ENCODE peak calls at places on chromosome 12, in seven cellular contexts. Q is cardiac fibroblast, I is uterus, V is upper lobe of right lung, C is IMR-90, T is endothelial cell, B is pancreas. S is an unnamed sample.

GRCh38 chr12:50634379-50634778 is 129.5 kb upstream of the ATF1 start:
- DNase-seq in Q (no peak), I (no peak), V (no peak), C (no peak), T (no peak), B (no peak), S (no peak)

GRCh38 chr12:113246478-113247122 is 25.3 kb downstream of the TPCN1 start:
- DNase-seq in Q (no peak), I (no peak), V (no peak), C (peak; percentile 38), T (peak; percentile 44), B (no peak), S (no peak)

GRCh38 chr12:22042981-22043669 is 2.9 kb upstream of the CMAS start:
- DNase-seq in Q (peak; percentile 92), I (no peak), V (no peak), C (peak; percentile 85), T (no peak), B (no peak), S (no peak)

GRCh38 chr12:117035287-117035686 is 63.9 kb downstream of the TESC start:
- DNase-seq in Q (no peak), I (no peak), V (no peak), C (no peak), T (no peak), B (peak; percentile 33), S (no peak)

GRCh38 chr12:87094356-87094755 is 838.2 kb upstream of the MGAT4C start:
- DNase-seq in Q (no peak), I (no peak), V (no peak), C (peak; percentile 6), T (no peak), B (no peak), S (no peak)

GRCh38 chr12:83468988-83469908 is 782.5 kb downstream of the TMTC2 start:
- DNase-seq in Q (no peak), I (no peak), V (no peak), C (no peak), T (no peak), B (no peak), S (no peak)

GRCh38 chr12:48536602-48537001 is 11.2 kb downstream of the OR8S1 start:
- DNase-seq in Q (no peak), I (no peak), V (no peak), C (no peak), T (no peak), B (no peak), S (no peak)

GRCh38 chr12:82862069-82862841 is 175.5 kb downstream of the TMTC2 start:
- DNase-seq in Q (no peak), I (no peak), V (no peak), C (peak; percentile 2), T (no peak), B (no peak), S (no peak)

GRCh38 chr12:1835178-1836131 is 15.1 kb downstream of the LRTM2 start:
- DNase-seq in Q (no peak), I (no peak), V (no peak), C (no peak), T (no peak), B (peak; percentile 21), S (no peak)

GRCh38 chr12:85367886-85368385 is 87.9 kb downstream of the ALX1 start:
- DNase-seq in Q (no peak), I (no peak), V (no peak), C (no peak), T (no peak), B (no peak), S (no peak)
- TF ChIP-seq CTCF in Q (no peak), I (no peak), V (no peak), C (no peak), T (no peak), B (no peak), S (no peak)

DNA sequence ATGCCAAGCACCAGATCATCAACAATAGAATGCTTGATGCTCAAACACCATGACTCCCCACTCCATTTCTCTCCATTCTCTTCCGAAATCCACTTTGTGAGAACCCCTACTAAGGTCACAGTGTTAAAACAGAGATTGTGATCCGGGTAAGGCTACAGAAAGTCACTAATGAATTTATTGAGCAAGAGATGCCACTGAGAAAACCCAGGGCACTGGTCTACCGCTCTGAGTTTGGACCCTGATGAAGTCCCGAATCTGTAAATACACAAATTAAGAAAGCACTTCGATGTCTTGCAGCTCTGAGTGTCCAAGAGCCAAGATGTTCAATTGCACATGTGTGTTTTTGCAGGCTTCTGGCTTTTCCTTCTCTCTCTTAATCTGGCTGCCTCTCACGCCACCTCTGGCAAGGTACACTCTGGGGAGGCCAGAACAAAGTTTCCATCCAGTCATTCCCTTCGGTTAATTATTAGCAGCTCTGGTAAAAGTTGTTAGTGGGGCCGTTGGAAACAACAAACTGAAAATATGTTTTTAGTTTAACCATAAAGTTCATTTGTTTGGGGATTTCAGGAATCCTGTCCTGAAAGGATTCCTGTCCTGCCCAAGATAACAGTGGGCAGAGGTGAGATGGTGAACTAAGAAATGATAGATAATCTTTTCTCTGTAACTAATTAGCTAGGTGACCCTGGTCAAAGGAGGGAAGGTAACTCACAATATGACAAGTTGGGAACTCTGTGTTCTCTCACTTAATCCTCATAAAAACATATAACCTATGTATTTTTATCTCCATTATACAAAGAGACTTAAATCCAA is 75.4 kb downstream of the BTG1 start:
- DNase-seq in Q (no peak), I (peak; percentile 74), V (no peak), C (no peak), T (no peak), B (no peak), S (no peak)
- TF ChIP-seq CTCF in Q (no peak), I (no peak), V (no peak), C (no peak), T (no peak), B (no peak), S (no peak)

GRCh38 chr12:58557646-58558045 is 362.7 kb downstream of the LRIG3 start:
- DNase-seq in Q (no peak), I (no peak), V (no peak), C (no peak), T (no peak), B (no peak), S (no peak)

GRCh38 chr12:58567189-58567588 is 353.1 kb downstream of the LRIG3 start:
- DNase-seq in Q (no peak), I (no peak), V (no peak), C (no peak), T (no peak), B (no peak), S (no peak)

GRCh38 chr12:58564721-58565120 is 355.6 kb downstream of the LRIG3 start:
- DNase-seq in Q (peak; percentile 47), I (no peak), V (no peak), C (peak; percentile 74), T (no peak), B (no peak), S (no peak)

GRCh38 chr12:58566599-58566998 is 353.7 kb downstream of the LRIG3 start:
- DNase-seq in Q (peak; percentile 65), I (no peak), V (no peak), C (peak; percentile 98), T (no peak), B (no peak), S (no peak)

GRCh38 chr12:58563621-58564020 is 356.7 kb downstream of the LRIG3 start:
- DNase-seq in Q (no peak), I (no peak), V (no peak), C (peak; percentile 25), T (no peak), B (no peak), S (no peak)
- TF ChIP-seq CTCF in Q (no peak), I (no peak), V (no peak), C (no peak), T (no peak), B (no peak), S (no peak)

GRCh38 chr12:119802472-119802871 is 74.6 kb downstream of the CIT start:
- DNase-seq in Q (peak; percentile 41), I (no peak), V (no peak), C (peak; percentile 59), T (no peak), B (no peak), S (no peak)

GRCh38 chr12:119807380-119807779 is 69.7 kb downstream of the CIT start:
- DNase-seq in Q (no peak), I (no peak), V (no peak), C (no peak), T (no peak), B (no peak), S (no peak)

GRCh38 chr12:119804011-119804641 is 73.0 kb downstream of the CIT start:
- DNase-seq in Q (peak; percentile 73), I (no peak), V (peak; percentile 69), C (peak; percentile 78), T (peak; percentile 60), B (peak; percentile 80), S (no peak)

GRCh38 chr12:119808441-119808840 is 68.7 kb downstream of the CIT start:
- DNase-seq in Q (peak; percentile 53), I (no peak), V (no peak), C (peak; percentile 32), T (no peak), B (no peak), S (no peak)

GRCh38 chr12:119803391-119803791 is 73.7 kb downstream of the CIT start:
- DNase-seq in Q (peak; percentile 11), I (no peak), V (no peak), C (peak; percentile 42), T (peak; percentile 36), B (no peak), S (no peak)
- TF ChIP-seq CTCF in Q (no peak), I (no peak), V (no peak), C (no peak), T (no peak), B (no peak), S (no peak)

GRCh38 chr12:31959701-31960391 is 631 bp downstream of the RESF1 start:
- DNase-seq in Q (peak; percentile 74), I (peak; percentile 61), V (no peak), C (peak; percentile 61), T (peak; percentile 57), B (no peak), S (peak; percentile 60)
- TF ChIP-seq CTCF in Q (peak; percentile 6), I (no peak), V (no peak), C (peak; percentile 21), T (no peak), B (no peak), S (no peak)